ENCODE peak calls at places on chromosomes 2 and 18, in five cellular contexts. One of them, this sample, is unnamed.

GRCh38 chr2:30912056-30912455 is 104.8 kb upstream of the CAPN13 start:
- DNase-seq in NCI-H2029 treated with DMSO at 0.1 percent for 48 hours: no peak
- DNase-seq in osteocyte: no peak
- DNase-seq in left ventricle myocardium superior: no peak
- DNase-seq in AG09309: no peak
- DNase-seq in this sample: no peak

GRCh38 chr2:240611601-240612210 is 13.6 kb upstream of the GPR35 start:
- DNase-seq in NCI-H2029 treated with DMSO at 0.1 percent for 48 hours: no peak
- DNase-seq in osteocyte: no peak
- DNase-seq in left ventricle myocardium superior: peak
- DNase-seq in AG09309: no peak
- DNase-seq in this sample: no peak

GRCh38 chr2:207692206-207693065 is 19.0 kb upstream of the CCNYL1 start:
- DNase-seq in NCI-H2029 treated with DMSO at 0.1 percent for 48 hours: no peak
- DNase-seq in osteocyte: no peak
- DNase-seq in left ventricle myocardium superior: peak
- DNase-seq in AG09309: no peak
- DNase-seq in this sample: peak

GRCh38 chr2:124254621-124255020 is 229.5 kb downstream of the CNTNAP5 start:
- DNase-seq in NCI-H2029 treated with DMSO at 0.1 percent for 48 hours: no peak
- DNase-seq in osteocyte: no peak
- DNase-seq in left ventricle myocardium superior: no peak
- DNase-seq in AG09309: no peak
- DNase-seq in this sample: no peak

GRCh38 chr2:218430721-218431120 is 11.8 kb downstream of the VIL1 start:
- DNase-seq in NCI-H2029 treated with DMSO at 0.1 percent for 48 hours: no peak
- DNase-seq in osteocyte: no peak
- DNase-seq in left ventricle myocardium superior: no peak
- DNase-seq in AG09309: no peak
- DNase-seq in this sample: no peak

GRCh38 chr2:232632904-232633412 is 446 bp upstream of the EFHD1 start:
- DNase-seq in NCI-H2029 treated with DMSO at 0.1 percent for 48 hours: no peak
- DNase-seq in osteocyte: no peak
- DNase-seq in left ventricle myocardium superior: peak
- DNase-seq in AG09309: no peak
- DNase-seq in this sample: peak

GRCh38 chr18:79371536-79372210 is 24.1 kb upstream of the NFATC1 start:
- DNase-seq in NCI-H2029 treated with DMSO at 0.1 percent for 48 hours: no peak
- DNase-seq in osteocyte: no peak
- DNase-seq in left ventricle myocardium superior: no peak
- DNase-seq in AG09309: no peak
- DNase-seq in this sample: no peak

GRCh38 chr18:63261029-63261428 is 58.5 kb downstream of the BCL2 start:
- DNase-seq in NCI-H2029 treated with DMSO at 0.1 percent for 48 hours: no peak
- DNase-seq in osteocyte: no peak
- DNase-seq in left ventricle myocardium superior: no peak
- DNase-seq in AG09309: no peak
- DNase-seq in this sample: no peak